ENCODE peak calls at places on chromosomes 13 and 19, in five cellular contexts. G is cerebellum, U is T-helper 9 cell, S is amniotic stem cell, Y is psoas muscle. A is an unnamed sample.
A peak's percentile ranks its signal among the peaks of the same experiment; 100 is the strongest.

GRCh38 chr13:113918981-113919646 is 54.8 kb downstream of the C13orf46 start:
- DNase-seq in G (no peak), U (no peak), S (no peak), Y (no peak), A (no peak)

GRCh38 chr19:16382775-16383543 is 58.3 kb downstream of the KLF2 start:
- DNase-seq in G (peak; percentile 91), U (peak; percentile 75), S (peak; percentile 70), Y (peak; percentile 93), A (peak; percentile 74)

GRCh38 chr19:12946092-12946845 is 607 bp downstream of the RAD23A start:
- DNase-seq in G (no peak), U (peak; percentile 29), S (peak; percentile 77), Y (peak; percentile 93), A (peak; percentile 78)

GRCh38 chr19:39078436-39079200 is 5.5 kb upstream of the ACP7 start:
- DNase-seq in G (no peak), U (no peak), S (peak; percentile 91), Y (no peak), A (no peak)

GRCh38 chr19:6532244-6532999 is 1.6 kb downstream of the TNFSF9 start:
- DNase-seq in G (no peak), U (no peak), S (no peak), Y (no peak), A (peak; percentile 85)

GRCh38 chr13:57063007-57063406 is 77.7 kb upstream of the PRR20A start:
- DNase-seq in G (no peak), U (no peak), S (no peak), Y (no peak), A (no peak)

GRCh38 chr13:18961383-18962117 is 220.1 kb downstream of the TUBA3C start:
- DNase-seq in G (no peak), U (no peak), S (no peak), Y (no peak), A (no peak)

GRCh38 chr19:11797491-11797890 is 832 bp upstream of the ZNF491 start:
- DNase-seq in G (peak; percentile 79), U (peak; percentile 63), S (peak; percentile 68), Y (peak; percentile 92), A (peak; percentile 69)

GRCh38 chr19:33293255-33294057 is 8.9 kb downstream of the CEBPA start:
- DNase-seq in G (peak; percentile 35), U (no peak), S (no peak), Y (peak; percentile 68), A (no peak)

GRCh38 chr19:45440873-45441654 is 17.3 kb upstream of the ERCC1 start:
- DNase-seq in G (no peak), U (no peak), S (no peak), Y (no peak), A (no peak)

GRCh38 chr19:31969110-31969509 is 376.3 kb upstream of the ZNF507 start:
- DNase-seq in G (no peak), U (no peak), S (no peak), Y (no peak), A (no peak)

GRCh38 chr13:82654851-82655517 is 1227.3 kb downstream of the SLITRK1 start:
- DNase-seq in G (no peak), U (no peak), S (peak; percentile 35), Y (peak; percentile 86), A (no peak)

GRCh38 chr19:44848805-44849457 is 2.8 kb downstream of the NECTIN2 start:
- DNase-seq in G (no peak), U (no peak), S (no peak), Y (no peak), A (no peak)

GRCh38 chr13:97892717-97893116 is 60.8 kb upstream of the IPO5 start:
- DNase-seq in G (no peak), U (no peak), S (no peak), Y (no peak), A (no peak)

GRCh38 chr13:52356327-52356726 is 49.6 kb downstream of the THSD1 start:
- DNase-seq in G (no peak), U (no peak), S (no peak), Y (no peak), A (no peak)

GRCh38 chr19:7607874-7608560 is 12.4 kb downstream of the CAMSAP3 start:
- DNase-seq in G (no peak), U (no peak), S (no peak), Y (no peak), A (no peak)

GRCh38 chr19:5253403-5254110 is 87.1 kb downstream of the PTPRS start:
- DNase-seq in G (peak; percentile 17), U (no peak), S (no peak), Y (no peak), A (no peak)

GRCh38 chr13:113980489-113981064 is 6.7 kb upstream of the C13orf46 start:
- DNase-seq in G (no peak), U (no peak), S (no peak), Y (peak; percentile 14), A (no peak)

GRCh38 chr19:10384580-10384979 is 4.2 kb upstream of the TYK2 start:
- DNase-seq in G (no peak), U (no peak), S (no peak), Y (no peak), A (no peak)

GRCh38 chr19:46413262-46414031 is at the start of gene CCDC8:
- DNase-seq in G (no peak), U (no peak), S (peak; percentile 44), Y (peak; percentile 83), A (no peak)

GRCh38 chr13:43054803-43055802 is 31.7 kb downstream of the DNAJC15 start:
- DNase-seq in G (no peak), U (no peak), S (no peak), Y (peak; percentile 46), A (no peak)

GRCh38 chr13:22114630-22115311 is 443.9 kb downstream of the FGF9 start:
- DNase-seq in G (no peak), U (no peak), S (no peak), Y (no peak), A (peak; percentile 85)

GRCh38 chr13:78909276-78909675 is 250.3 kb upstream of the OBI1 start:
- DNase-seq in G (no peak), U (no peak), S (no peak), Y (no peak), A (no peak)

GRCh38 chr19:50829801-50830200 is 3.6 kb downstream of the KLK15 start:
- DNase-seq in G (no peak), U (no peak), S (no peak), Y (no peak), A (no peak)

GRCh38 chr19:35903550-35904179 is 1.3 kb downstream of the HCST start:
- DNase-seq in G (peak; percentile 32), U (peak; percentile 79), S (peak; percentile 10), Y (peak; percentile 85), A (peak; percentile 90)

GRCh38 chr13:20043207-20043925 is 84.8 kb downstream of the ZMYM2 start:
- DNase-seq in G (no peak), U (no peak), S (no peak), Y (no peak), A (no peak)

GRCh38 chr19:50669319-50670101 is 20.3 kb downstream of the C19orf81 start:
- DNase-seq in G (peak; percentile 63), U (peak; percentile 19), S (no peak), Y (no peak), A (no peak)